ENCODE peak calls at places on chromosomes 6 and 20, in six cellular contexts. B is heart right ventricle, K is hepatocyte, Y is endothelial cell, W is astrocyte of the spinal cord, Z is foreskin fibroblast. C is an unnamed sample.

GRCh38 chr20:35135867-35136586 is 11.1 kb downstream of the EDEM2 start:
- DNase-seq in B (peak; percentile 29), K (no peak), Y (no peak), W (peak; percentile 44), Z (peak; percentile 78), C (no peak)

GRCh38 chr20:47868744-47869143 is 83.5 kb upstream of the SULF2 start:
- DNase-seq in B (no peak), K (no peak), Y (no peak), W (no peak), Z (no peak), C (no peak)

GRCh38 chr20:49132995-49133451 is 55.1 kb downstream of the STAU1 start:
- DNase-seq in B (no peak), K (peak; percentile 81), Y (peak; percentile 20), W (peak; percentile 78), Z (peak; percentile 48), C (no peak)

GRCh38 chr6:27778625-27779417 is 133.4 kb downstream of the OR2B2 start:
- DNase-seq in B (no peak), K (no peak), Y (no peak), W (no peak), Z (no peak), C (no peak)

GRCh38 chr6:129766959-129767728 is 57.2 kb upstream of the ARHGAP18 start:
- DNase-seq in B (peak; percentile 15), K (peak; percentile 58), Y (peak; percentile 46), W (peak; percentile 74), Z (peak; percentile 52), C (peak; percentile 52)

GRCh38 chr20:2387580-2387979 is 6.9 kb downstream of the TGM6 start:
- DNase-seq in B (no peak), K (no peak), Y (no peak), W (no peak), Z (no peak), C (no peak)

GRCh38 chr6:47144306-47144705 is 102.2 kb upstream of the ADGRF1 start:
- DNase-seq in B (no peak), K (no peak), Y (no peak), W (no peak), Z (peak; percentile 71), C (no peak)

GRCh38 chr6:4800662-4801061 is 24.5 kb downstream of the CDYL start:
- DNase-seq in B (no peak), K (no peak), Y (no peak), W (no peak), Z (no peak), C (no peak)

GRCh38 chr6:34726055-34726454 is 29.5 kb upstream of the ILRUN start:
- DNase-seq in B (no peak), K (no peak), Y (no peak), W (no peak), Z (no peak), C (no peak)

GRCh38 chr6:119355157-119355556 is 5.6 kb upstream of the MAN1A1 start:
- DNase-seq in B (no peak), K (no peak), Y (no peak), W (no peak), Z (no peak), C (no peak)

GRCh38 chr20:11140359-11140758 is 466.6 kb upstream of the JAG1 start:
- DNase-seq in B (no peak), K (no peak), Y (no peak), W (peak; percentile 87), Z (peak; percentile 70), C (no peak)

GRCh38 chr6:24940311-24940917 is 4.7 kb upstream of the RIPOR2 start:
- DNase-seq in B (no peak), K (no peak), Y (no peak), W (no peak), Z (no peak), C (no peak)

GRCh38 chr20:20369353-20370086 is 1.6 kb downstream of the INSM1 start:
- DNase-seq in B (no peak), K (peak; percentile 17), Y (peak; percentile 13), W (no peak), Z (no peak), C (no peak)

GRCh38 chr6:73985891-73986290 is 289.9 kb downstream of the CD109 start:
- DNase-seq in B (no peak), K (no peak), Y (no peak), W (no peak), Z (peak; percentile 84), C (no peak)

GRCh38 chr6:125393449-125393858 is 91.7 kb upstream of the HDDC2 start:
- DNase-seq in B (no peak), K (no peak), Y (no peak), W (no peak), Z (no peak), C (no peak)

GRCh38 chr6:6003334-6004146 is 3.2 kb downstream of the NRN1 start:
- DNase-seq in B (peak; percentile 34), K (no peak), Y (peak; percentile 53), W (peak; percentile 22), Z (no peak), C (no peak)

GRCh38 chr6:35419431-35419830 is 32.7 kb upstream of the FANCE start:
- DNase-seq in B (no peak), K (peak; percentile 51), Y (no peak), W (peak; percentile 71), Z (peak; percentile 65), C (no peak)

GRCh38 chr20:32179934-32180333 is 27.6 kb downstream of the PLAGL2 start:
- DNase-seq in B (no peak), K (no peak), Y (no peak), W (no peak), Z (no peak), C (no peak)

GRCh38 chr20:59082077-59082740 is 39.6 kb upstream of the PRELID3B start:
- DNase-seq in B (no peak), K (no peak), Y (no peak), W (no peak), Z (peak; percentile 20), C (no peak)
- TF ChIP-seq CTCF in B (peak; percentile 16), K (no peak), Y (peak; percentile 71), W (peak; percentile 35), Z (peak; percentile 29), C (peak; percentile 57)

GRCh38 chr6:166330612-166331011 is 11.7 kb downstream of the SFT2D1 start:
- DNase-seq in B (peak; percentile 67), K (peak; percentile 41), Y (peak; percentile 76), W (peak; percentile 45), Z (no peak), C (no peak)
- TF ChIP-seq CTCF in B (peak; percentile 24), K (no peak), Y (no peak), W (peak; percentile 26), Z (no peak), C (no peak)

GRCh38 chr6:166422201-166422940 is 39.6 kb upstream of the MPC1 start:
- DNase-seq in B (no peak), K (no peak), Y (no peak), W (no peak), Z (no peak), C (no peak)

GRCh38 chr6:166423781-166424180 is 41.0 kb upstream of the MPC1 start:
- DNase-seq in B (no peak), K (no peak), Y (no peak), W (no peak), Z (no peak), C (no peak)

GRCh38 chr6:166420351-166420750 is 37.6 kb upstream of the MPC1 start:
- DNase-seq in B (no peak), K (peak; percentile 68), Y (no peak), W (peak; percentile 23), Z (no peak), C (no peak)

GRCh38 chr6:166424431-166424830 is 41.7 kb upstream of the MPC1 start:
- DNase-seq in B (no peak), K (no peak), Y (no peak), W (no peak), Z (no peak), C (no peak)

GRCh38 chr6:166423051-166423745 is 40.5 kb upstream of the MPC1 start:
- DNase-seq in B (no peak), K (no peak), Y (no peak), W (no peak), Z (no peak), C (no peak)
- TF ChIP-seq CTCF in B (no peak), K (no peak), Y (no peak), W (no peak), Z (no peak), C (no peak)

DNA sequence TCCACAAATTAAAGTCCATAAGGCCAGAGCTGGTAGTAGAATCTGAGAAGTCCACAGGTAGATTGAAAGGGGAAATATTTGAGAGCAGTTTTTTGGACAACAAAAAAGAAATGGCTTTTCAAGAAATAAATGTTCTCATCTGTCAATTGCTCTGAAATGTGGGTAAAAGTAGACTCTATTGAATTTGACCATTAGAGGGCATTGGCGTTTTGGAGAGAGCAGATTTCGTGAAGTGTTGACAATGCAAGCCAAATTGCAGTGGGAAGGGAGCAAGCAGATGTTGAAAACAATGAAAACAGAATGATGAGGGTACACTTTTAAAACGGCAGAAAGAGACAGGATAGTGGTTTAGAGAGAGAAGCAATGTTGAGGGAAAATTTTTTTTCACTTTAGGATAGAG is 149.1 kb upstream of the FAM83B start:
- DNase-seq in B (no peak), K (no peak), Y (no peak), W (no peak), Z (no peak), C (no peak)
- TF ChIP-seq CTCF in B (no peak), K (peak; percentile 43), Y (no peak), W (peak; percentile 2), Z (peak; percentile 44), C (no peak)

GRCh38 chr20:44580581-44581268 is 1.7 kb upstream of the PKIG start:
- DNase-seq in B (no peak), K (no peak), Y (no peak), W (no peak), Z (no peak), C (no peak)
- TF ChIP-seq CTCF in B (no peak), K (no peak), Y (no peak), W (no peak), Z (no peak), C (no peak)

GRCh38 chr20:56974499-56975250 is 291.8 kb downstream of the BMP7 start:
- DNase-seq in B (no peak), K (peak; percentile 78), Y (peak; percentile 66), W (peak; percentile 66), Z (peak; percentile 62), C (no peak)
- TF ChIP-seq CTCF in B (peak; percentile 37), K (peak; percentile 85), Y (peak; percentile 50), W (peak; percentile 85), Z (peak; percentile 89), C (peak; percentile 71)